ENCODE peak calls at places on chromosomes 2 and 18, in five cellular contexts. L is endothelial cell of umbilical vein, N is HepG2, Q is K562, K is A549. S is an unnamed sample.

GRCh38 chr2:23375448-23375847 is 9.5 kb upstream of the KLHL29 start:
- DNase-seq in L (peak), N (no peak), Q (peak), K (peak), S (peak)

GRCh38 chr2:29562896-29563295 is 358.5 kb downstream of the ALK start:
- DNase-seq in L (no peak), N (no peak), Q (no peak), K (no peak), S (no peak)

GRCh38 chr18:71942433-71942832 is 601.7 kb downstream of the CBLN2 start:
- DNase-seq in L (no peak), N (no peak), Q (no peak), K (no peak), S (no peak)

GRCh38 chr2:177724398-177725287 is 332.1 kb downstream of the AGPS start:
- DNase-seq in L (peak), N (peak), Q (peak), K (peak), S (peak)

GRCh38 chr2:20110876-20111275 is 59.4 kb upstream of the LAPTM4A start:
- DNase-seq in L (no peak), N (peak), Q (no peak), K (no peak), S (no peak)

GRCh38 chr2:238169021-238169707 is 10.4 kb downstream of the ERFE start:
- DNase-seq in L (peak), N (no peak), Q (peak), K (peak), S (peak)

GRCh38 chr2:72112421-72112820 is 35.2 kb downstream of the CYP26B1 start:
- DNase-seq in L (peak), N (no peak), Q (no peak), K (no peak), S (no peak)

GRCh38 chr2:230643576-230644291 is 68.9 kb upstream of the CAB39 start:
- DNase-seq in L (no peak), N (no peak), Q (no peak), K (no peak), S (peak)

GRCh38 chr2:117523267-117523666 is 291.2 kb upstream of the DDX18 start:
- DNase-seq in L (peak), N (no peak), Q (no peak), K (no peak), S (no peak)

GRCh38 chr2:27765621-27766286 is 5.8 kb upstream of the MRPL33 start:
- DNase-seq in L (peak), N (no peak), Q (peak), K (no peak), S (no peak)

GRCh38 chr2:147442766-147443165 is 402.1 kb upstream of the ACVR2A start:
- DNase-seq in L (no peak), N (no peak), Q (no peak), K (no peak), S (no peak)

GRCh38 chr2:29016500-29016899 is 35.4 kb downstream of the TOGARAM2 start:
- DNase-seq in L (no peak), N (no peak), Q (no peak), K (no peak), S (peak)

GRCh38 chr2:240460781-240461431 is 25.4 kb downstream of the GPC1 start:
- DNase-seq in L (no peak), N (no peak), Q (no peak), K (no peak), S (no peak)

GRCh38 chr2:22907330-22907729 is 477.6 kb upstream of the KLHL29 start:
- DNase-seq in L (no peak), N (no peak), Q (no peak), K (no peak), S (no peak)

GRCh38 chr18:56423626-56424025 is 214.8 kb downstream of the TXNL1 start:
- DNase-seq in L (no peak), N (no peak), Q (no peak), K (no peak), S (no peak)

GRCh38 chr18:28359177-28359576 is 182.2 kb upstream of the CDH2 start:
- DNase-seq in L (no peak), N (no peak), Q (no peak), K (no peak), S (no peak)

GRCh38 chr18:75916641-75916982 is 489.1 kb upstream of the SMIM21 start:
- DNase-seq in L (no peak), N (no peak), Q (no peak), K (no peak), S (no peak)

GRCh38 chr18:57859314-57859713 is 56.2 kb upstream of the ATP8B1 start:
- DNase-seq in L (peak), N (peak), Q (peak), K (peak), S (peak)

GRCh38 chr2:64485961-64486360 is 32.0 kb downstream of the LGALSL start:
- DNase-seq in L (no peak), N (no peak), Q (no peak), K (no peak), S (no peak)

GRCh38 chr2:175627405-175627804 is 374.7 kb downstream of the LNPK start:
- DNase-seq in L (no peak), N (no peak), Q (no peak), K (no peak), S (no peak)

GRCh38 chr2:138997346-138997745 is 217.2 kb upstream of the NXPH2 start:
- DNase-seq in L (no peak), N (no peak), Q (no peak), K (no peak), S (no peak)

GRCh38 chr2:190716176-190716807 is 67.4 kb downstream of the NAB1 start:
- DNase-seq in L (no peak), N (no peak), Q (no peak), K (no peak), S (no peak)

GRCh38 chr2:167240671-167241070 is 352.4 kb downstream of the XIRP2 start:
- DNase-seq in L (no peak), N (no peak), Q (no peak), K (no peak), S (no peak)

GRCh38 chr2:183341057-183341456 is 216.8 kb downstream of the NUP35 start:
- DNase-seq in L (no peak), N (no peak), Q (no peak), K (no peak), S (no peak)

GRCh38 chr2:48914477-48915077 is 159.1 kb upstream of the LHCGR start:
- DNase-seq in L (no peak), N (no peak), Q (no peak), K (no peak), S (peak)

GRCh38 chr2:45755585-45756330 is 104.3 kb downstream of the PRKCE start:
- DNase-seq in L (no peak), N (no peak), Q (no peak), K (no peak), S (no peak)

GRCh38 chr2:98148968-98149697 is 62.2 kb downstream of the VWA3B start:
- DNase-seq in L (peak), N (peak), Q (no peak), K (no peak), S (peak)

DNA sequence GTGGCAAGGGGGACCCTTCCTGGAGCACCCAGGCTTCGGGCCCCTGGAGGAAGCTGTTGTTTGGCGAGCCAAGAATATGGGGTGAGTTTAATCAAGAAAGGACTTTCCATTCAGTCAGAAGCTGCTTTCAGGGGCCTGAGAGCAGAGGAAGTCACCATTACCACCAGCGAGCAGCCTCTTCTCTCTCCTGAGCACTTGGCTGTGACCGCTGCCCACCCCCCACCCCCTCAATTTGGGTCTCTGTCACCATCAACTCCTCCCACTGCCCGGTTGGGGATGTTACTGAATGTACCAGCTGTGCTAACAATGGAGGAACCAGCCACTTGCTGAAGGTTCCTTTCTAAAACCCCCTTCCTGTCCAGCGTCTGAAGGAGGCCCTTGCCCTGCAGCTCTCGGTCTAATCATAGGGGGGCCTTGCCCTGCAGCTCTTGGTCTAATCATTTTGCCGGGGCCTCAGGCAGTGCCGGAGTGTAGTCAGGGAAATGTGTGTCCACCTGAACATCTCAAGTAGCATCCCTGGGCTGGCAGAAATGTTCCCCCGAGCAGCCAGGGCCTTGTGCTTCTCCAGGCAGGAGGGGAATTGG is 957 bp downstream of the INPP5D start:
- DNase-seq in L (peak), N (no peak), Q (no peak), K (no peak), S (peak)
- TF ChIP-seq MAX in L (no peak), N (no peak), Q (no peak), K (no peak), S (no peak)

GRCh38 chr2:113157108-113157896 is 16.5 kb upstream of the PSD4 start:
- DNase-seq in L (no peak), N (no peak), Q (peak), K (no peak), S (peak)
- H3K4me3 ChIP-seq in L (no peak), N (peak), Q (peak), K (peak), S (peak)

GRCh38 chr2:3837086-3837485 is 133.7 kb downstream of the DCDC2C start:
- DNase-seq in L (no peak), N (no peak), Q (no peak), K (no peak), S (no peak)
- TF ChIP-seq MYC in L (no peak), N (no peak), Q (no peak), K (no peak), S (no peak)

DNA sequence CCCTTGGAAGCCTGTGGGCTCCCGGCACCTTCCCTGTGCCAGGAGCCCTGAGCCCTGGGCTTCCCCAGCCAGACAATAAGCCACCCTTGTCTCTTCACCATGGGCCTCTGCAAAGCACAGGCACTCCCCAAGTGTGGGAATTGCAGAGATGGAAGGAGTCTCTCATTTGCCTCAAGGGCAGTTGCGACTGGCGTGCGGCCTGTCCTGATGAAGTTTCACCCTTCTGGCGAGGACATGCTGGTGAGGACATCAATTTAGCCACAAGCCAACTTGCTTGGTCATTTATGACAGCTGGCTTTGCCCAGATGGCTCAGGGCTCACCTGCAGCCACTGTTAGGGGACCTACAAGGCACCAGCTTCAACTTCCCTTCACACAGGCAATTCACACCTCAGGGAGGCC is 180.2 kb downstream of the ANAPC1 start:
- DNase-seq in L (no peak), N (no peak), Q (no peak), K (no peak), S (peak)
- TF ChIP-seq MAX in L (no peak), N (no peak), Q (no peak), K (no peak), S (no peak)

DNA sequence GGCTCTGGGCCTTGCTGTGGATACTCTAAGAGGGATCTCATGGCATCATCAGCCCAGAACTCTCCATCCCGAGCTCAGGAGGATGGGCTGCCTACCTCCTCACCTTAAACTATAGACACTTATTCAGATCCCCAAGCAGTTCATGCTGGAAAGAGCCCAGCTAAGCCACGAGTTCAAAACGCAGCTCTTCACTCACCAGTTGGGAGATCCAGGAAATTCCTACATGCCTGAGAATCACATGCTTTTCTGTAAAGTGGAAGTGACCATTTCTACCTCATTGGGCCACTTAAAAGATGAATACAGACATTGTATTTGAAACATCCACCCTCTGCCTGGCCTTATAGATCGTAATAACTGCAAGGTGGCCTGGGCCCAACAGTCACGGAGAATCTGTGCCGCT is 6.6 kb downstream of the ATOH8 start:
- DNase-seq in L (peak), N (no peak), Q (no peak), K (no peak), S (no peak)
- H3K4me3 ChIP-seq in L (no peak), N (no peak), Q (no peak), K (no peak), S (no peak)

DNA sequence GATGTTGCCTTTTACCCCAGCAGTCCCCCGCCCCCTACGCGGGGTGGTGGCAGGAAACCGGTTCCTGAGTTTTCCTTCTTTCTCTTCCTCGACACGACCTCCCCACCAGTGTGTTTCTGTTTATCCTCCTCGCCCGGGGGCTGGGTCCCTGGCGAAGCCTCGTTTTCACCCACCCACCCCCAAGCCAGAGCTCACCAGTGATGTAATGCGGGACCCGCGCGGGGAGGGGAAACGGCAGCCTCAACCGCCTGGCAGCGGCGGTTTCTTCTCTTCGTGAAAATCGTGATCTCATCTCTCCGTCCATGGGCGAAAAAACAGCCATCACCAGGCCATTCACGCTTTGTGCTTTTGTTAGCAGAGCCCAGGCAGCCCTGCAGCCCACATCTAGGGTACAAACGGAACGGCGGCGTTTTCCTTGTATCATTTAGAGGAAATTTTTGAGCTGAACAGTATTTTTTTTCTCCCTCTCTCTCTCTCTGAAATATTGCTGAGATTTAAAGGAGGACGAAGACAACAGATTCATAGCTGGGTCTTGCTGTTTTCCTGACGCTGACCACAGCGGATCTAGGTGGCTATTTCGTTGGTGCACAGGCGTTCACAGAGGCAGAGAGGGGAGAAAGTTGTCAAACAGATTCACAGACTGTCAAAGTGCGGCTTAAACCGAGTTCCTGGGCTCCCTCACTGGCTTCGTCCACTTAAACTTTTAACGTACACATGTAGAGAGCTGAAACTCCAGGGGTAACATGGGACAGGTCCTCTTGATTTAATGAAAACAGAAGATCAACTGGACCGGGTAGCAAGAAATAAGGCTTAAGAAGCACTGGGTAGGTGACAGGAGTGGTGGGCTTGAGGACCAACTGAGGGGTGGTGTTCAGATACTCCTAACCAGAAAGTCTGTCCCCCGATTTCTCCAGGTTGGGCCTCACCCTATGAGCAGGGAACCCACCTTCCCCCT is 21.9 kb upstream of the PAX3 start:
- DNase-seq in L (peak), N (no peak), Q (no peak), K (no peak), S (peak)
- TF ChIP-seq MYC in L (no peak), N (peak), Q (no peak), K (no peak), S (no peak)

DNA sequence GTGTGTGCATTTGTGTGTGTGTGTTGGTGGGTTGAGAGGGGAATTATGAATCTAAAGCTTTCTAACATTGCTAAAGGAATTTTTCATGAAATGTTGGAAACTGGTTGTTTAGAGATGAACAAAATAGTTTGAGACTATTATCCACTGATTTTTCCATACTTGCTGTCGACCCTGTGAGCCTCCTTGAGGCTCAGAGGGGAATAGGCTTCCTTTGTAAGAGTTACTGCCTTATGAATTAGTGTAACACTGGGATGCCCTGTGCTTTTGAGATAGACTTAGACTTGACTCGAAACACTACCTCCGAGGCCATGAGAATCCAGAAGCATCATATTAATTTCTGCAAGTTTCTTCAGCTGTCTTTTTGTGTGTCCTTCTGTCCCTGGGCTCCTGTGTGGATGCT is 37.9 kb downstream of the AQP4 start:
- DNase-seq in L (no peak), N (no peak), Q (no peak), K (no peak), S (no peak)
- TF ChIP-seq MAX in L (no peak), N (no peak), Q (no peak), K (no peak), S (no peak)

GRCh38 chr2:201127128-201127521 is 11.2 kb downstream of the CFLAR start:
- DNase-seq in L (no peak), N (no peak), Q (no peak), K (no peak), S (no peak)
- H3K4me3 ChIP-seq in L (peak), N (no peak), Q (peak), K (peak), S (peak)

DNA sequence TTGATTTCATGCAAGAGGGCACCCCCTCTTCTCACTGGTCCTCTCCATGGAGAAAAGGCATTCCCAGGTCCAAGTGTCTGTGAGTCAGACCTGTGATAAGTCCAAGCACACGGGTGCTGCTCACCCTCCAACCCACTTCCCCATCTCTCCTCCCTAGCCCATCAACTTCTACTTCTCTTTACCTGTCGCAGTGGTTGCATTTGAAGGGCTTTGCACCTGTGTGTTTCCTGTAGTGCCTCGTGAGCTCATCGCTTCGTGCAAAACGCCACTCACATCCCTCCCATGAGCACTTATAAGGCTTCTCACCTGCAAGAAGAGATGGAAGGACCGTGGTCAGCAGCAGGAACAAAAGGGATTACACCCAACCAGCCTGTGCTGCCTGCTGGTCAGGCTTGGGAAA is 77.5 kb downstream of the KLF7 start:
- DNase-seq in L (no peak), N (no peak), Q (no peak), K (no peak), S (no peak)
- TF ChIP-seq MYC in L (no peak), N (no peak), Q (no peak), K (no peak), S (no peak)

GRCh38 chr2:226115102-226115831 is 684.4 kb downstream of the IRS1 start:
- DNase-seq in L (peak), N (peak), Q (no peak), K (peak), S (peak)

GRCh38 chr2:226117506-226118065 is 682.0 kb downstream of the IRS1 start:
- DNase-seq in L (no peak), N (no peak), Q (no peak), K (no peak), S (no peak)

GRCh38 chr2:226116346-226116745 is 683.3 kb downstream of the IRS1 start:
- DNase-seq in L (no peak), N (no peak), Q (no peak), K (no peak), S (no peak)

GRCh38 chr2:226114436-226114835 is 685.2 kb downstream of the IRS1 start:
- DNase-seq in L (no peak), N (peak), Q (no peak), K (peak), S (peak)

DNA sequence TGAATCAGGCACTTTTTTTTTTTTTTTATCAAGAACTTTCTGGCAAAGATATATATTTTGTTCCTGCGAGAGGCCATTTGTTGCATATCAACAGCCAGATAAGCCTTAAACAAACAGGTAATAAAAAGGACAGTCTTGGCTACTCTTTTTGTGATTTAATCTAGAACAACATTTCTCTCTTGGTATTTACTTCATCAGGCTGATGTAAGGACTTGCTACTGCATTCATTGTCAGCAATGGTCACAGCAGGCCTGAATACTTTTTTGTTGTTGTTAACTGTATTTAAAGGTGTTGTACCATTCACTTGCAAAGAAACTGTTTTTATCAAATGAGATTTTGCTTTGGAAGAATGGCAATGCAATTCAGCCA is 683.8 kb downstream of the IRS1 start:
- DNase-seq in L (no peak), N (no peak), Q (no peak), K (no peak), S (no peak)
- TF ChIP-seq MAX in L (no peak), N (no peak), Q (no peak), K (peak), S (no peak)

S was measured in NB4.